ENCODE peak calls at places on chromosomes 11 and 22, in four cellular contexts. W is IMR-90, T is GM12878, U is K562. D is an unnamed sample. For H3K4me1, the result is how much of the 10 kb centered on the place peaks cover.

GRCh38 chr11:86152006-86152862 is 83.3 kb upstream of the PICALM start:
- DNase-seq in W (peak), T (no peak), U (no peak), D (peak)

GRCh38 chr11:11966826-11967668 is 41.4 kb downstream of the DKK3 start:
- DNase-seq in W (peak), T (no peak), U (peak), D (peak)

GRCh38 chr22:24423519-24424000 is 3.8 kb upstream of the ADORA2A start:
- DNase-seq in W (no peak), T (no peak), U (peak), D (peak)

GRCh38 chr11:119641991-119642745 is 86.8 kb downstream of the NECTIN1 start:
- DNase-seq in W (peak), T (no peak), U (peak), D (peak)

GRCh38 chr11:11740081-11740702 is 101.6 kb upstream of the USP47 start:
- DNase-seq in W (no peak), T (no peak), U (no peak), D (no peak)

GRCh38 chr11:12236744-12237101 is 126.3 kb downstream of the MICAL2 start:
- DNase-seq in W (no peak), T (no peak), U (no peak), D (no peak)

GRCh38 chr11:1844221-1845094 is 5.7 kb downstream of the TNNI2 start:
- DNase-seq in W (no peak), T (no peak), U (peak), D (no peak)

GRCh38 chr11:18739684-18740083 is 13.7 kb upstream of the IGSF22 start:
- DNase-seq in W (no peak), T (no peak), U (peak), D (no peak)

GRCh38 chr11:102117472-102118113 is 7.3 kb downstream of the YAP1 start:
- DNase-seq in W (peak), T (no peak), U (no peak), D (peak)

GRCh38 chr11:119461250-119461963 is 38.4 kb upstream of the THY1 start:
- DNase-seq in W (peak), T (no peak), U (no peak), D (no peak)

DNA sequence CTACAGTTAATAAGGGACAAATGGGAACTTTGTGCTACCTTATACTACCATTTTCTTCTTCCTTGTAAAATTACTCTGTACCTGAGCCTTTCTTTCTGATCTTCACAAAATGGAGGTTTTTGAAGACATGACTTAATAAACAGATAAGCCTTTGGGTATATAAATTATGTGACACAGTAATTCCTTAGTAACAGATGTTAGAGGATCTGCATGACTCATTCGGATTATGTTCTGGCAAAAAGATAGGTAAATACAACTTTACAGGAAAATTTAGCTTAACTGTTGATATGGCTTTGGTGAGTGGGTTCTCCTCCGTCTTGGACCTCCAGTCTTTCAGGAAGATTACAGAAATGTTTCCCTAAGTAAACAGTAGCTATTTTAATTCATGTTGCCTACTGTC is 61.8 kb downstream of the BID start:
- DNase-seq in W (peak), T (no peak), U (peak), D (peak)
- TF ChIP-seq FOS in W (peak), T (no peak), U (no peak), D (peak)

GRCh38 chr11:48058777-48059176 is 78.4 kb downstream of the PTPRJ start:
- DNase-seq in W (no peak), T (no peak), U (no peak), D (no peak)
- H3K4me1 ChIP-seq in W (under half), T (under half), U (half or more), D (under half)

GRCh38 chr22:50305658-50306566 is 1.5 kb downstream of the PLXNB2 start:
- DNase-seq in W (peak), T (peak), U (peak), D (peak)
- TF ChIP-seq POLR2A in W (peak), T (peak), U (no peak), D (peak)

GRCh38 chr22:37639070-37639760 is at the start of gene SH3BP1:
- DNase-seq in W (no peak), T (no peak), U (peak), D (no peak)
- TF ChIP-seq FOS in W (no peak), T (no peak), U (no peak), D (no peak)